ENCODE peak calls at places on chromosomes 1 and 21, in five cellular contexts. Z is lower leg skin; K is psoas muscle; F is activated CD8-positive, alpha-beta T cell treated with anti-CD3 and anti-CD28 coated beads for 36 hours; A is heart left ventricle. P is an unnamed sample.

GRCh38 chr21:40652436-40652835 is 194.5 kb downstream of the DSCAM start:
- DNase-seq in A (no peak), K (no peak), F (no peak), Z (no peak), P (no peak)

GRCh38 chr1:43569175-43569574 is 38.5 kb downstream of the PTPRF start:
- DNase-seq in F (no peak), Z (no peak), A (no peak), K (no peak), P (no peak)

GRCh38 chr1:176460606-176461336 is 2.2 kb upstream of the PAPPA2 start:
- DNase-seq in K (no peak), F (no peak), Z (no peak), A (no peak), P (no peak)

GRCh38 chr1:66503841-66504470 is 30.0 kb upstream of the SGIP1 start:
- DNase-seq in F (peak), K (no peak), A (peak), Z (no peak), P (no peak)

GRCh38 chr1:65069186-65069585 is 78.8 kb upstream of the AK4 start:
- DNase-seq in A (no peak), K (no peak), F (peak), Z (no peak), P (no peak)

GRCh38 chr1:96144636-96145035 is 576.9 kb upstream of the PTBP2 start:
- DNase-seq in A (no peak), Z (no peak), F (no peak), K (no peak), P (no peak)

GRCh38 chr21:45556645-45557601 is 14.7 kb upstream of the SLC19A1 start:
- DNase-seq in K (peak), F (no peak), Z (no peak), A (no peak), P (no peak)

GRCh38 chr21:41370840-41371697 is 9.2 kb downstream of the MX2 start:
- DNase-seq in K (no peak), F (no peak), Z (no peak), A (no peak), P (no peak)

GRCh38 chr21:34761758-34762330 is 93.0 kb downstream of the CLIC6 start:
- DNase-seq in K (no peak), F (no peak), Z (no peak), A (no peak), P (peak)

GRCh38 chr1:157878059-157878458 is 36.5 kb upstream of the CD5L start:
- DNase-seq in A (no peak), Z (no peak), K (no peak), F (no peak), P (no peak)

GRCh38 chr21:45441431-45442255 is 36.7 kb downstream of the COL18A1 start:
- DNase-seq in F (no peak), Z (no peak), K (peak), A (no peak), P (no peak)

DNA sequence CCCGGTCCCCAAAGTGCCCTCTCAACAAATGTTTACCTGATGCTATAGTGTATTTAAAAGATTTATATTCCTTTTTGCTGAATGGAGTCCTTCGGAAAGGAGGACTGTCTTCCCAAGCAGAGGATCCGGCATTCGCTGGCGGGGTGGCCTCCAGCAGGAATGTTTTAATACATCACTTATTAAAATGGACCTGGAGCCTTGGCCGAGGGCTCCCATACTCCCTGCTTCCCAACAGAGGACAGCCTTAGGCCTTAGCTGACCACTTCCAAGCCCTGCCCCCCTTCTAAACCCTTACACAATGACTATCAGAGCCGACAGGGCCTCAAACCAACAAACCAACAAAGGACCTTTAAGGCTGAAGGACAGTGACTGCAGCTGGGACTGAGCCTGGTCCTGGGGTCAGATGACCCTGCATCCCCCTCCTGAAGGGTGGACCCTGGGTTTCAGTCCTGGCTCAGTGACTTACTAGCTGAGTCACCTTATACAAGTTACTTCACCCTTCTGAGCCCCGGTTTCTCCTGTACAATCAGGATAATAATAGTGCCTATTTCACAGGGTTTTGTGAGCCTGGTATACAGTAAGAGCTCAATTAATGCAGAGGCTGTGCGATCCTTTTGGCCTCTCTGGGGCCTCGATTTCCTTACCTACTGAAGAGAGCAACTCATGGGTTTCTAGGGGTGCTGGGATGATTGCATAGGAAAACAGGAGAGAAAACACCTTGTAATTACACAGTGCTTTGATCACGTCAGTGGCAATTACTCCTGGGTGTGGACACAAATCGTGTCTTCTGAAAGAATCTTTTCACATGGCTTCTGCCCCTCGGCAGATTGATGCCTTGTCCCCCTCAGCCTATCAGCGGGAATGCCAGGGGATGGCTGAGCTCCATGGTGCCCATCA is 5.5 kb downstream of the CAMK2N1 start:
- DNase-seq in Z (no peak), F (no peak), A (no peak), K (no peak), P (no peak)
- TF ChIP-seq CTCF in Z (no peak), F (no peak), A (no peak), K (no peak), P (no peak)

GRCh38 chr1:14100444-14100843 is 400.5 kb downstream of the PRDM2 start:
- DNase-seq in A (no peak), F (no peak), K (no peak), Z (no peak), P (no peak)

GRCh38 chr1:14100916-14101315 is 400.9 kb downstream of the PRDM2 start:
- DNase-seq in Z (no peak), F (no peak), A (no peak), K (no peak), P (peak)

GRCh38 chr1:14090062-14090461 is 390.1 kb downstream of the PRDM2 start:
- DNase-seq in K (no peak), A (no peak), Z (no peak), F (no peak), P (no peak)

GRCh38 chr1:14090531-14090930 is 390.5 kb downstream of the PRDM2 start:
- DNase-seq in K (no peak), F (no peak), Z (no peak), A (no peak), P (peak)

GRCh38 chr1:14095001-14095400 is 395.0 kb downstream of the PRDM2 start:
- DNase-seq in K (no peak), A (no peak), F (no peak), Z (no peak), P (peak)
- TF ChIP-seq CTCF in K (no peak), A (no peak), F (peak), Z (no peak), P (peak)

GRCh38 chr1:173868266-173869107 is at the start of gene ZBTB37:
- DNase-seq in A (peak), Z (peak), K (peak), F (peak), P (peak)
- TF ChIP-seq CTCF in A (no peak), Z (no peak), K (no peak), F (no peak), P (no peak)

GRCh38 chr1:193786041-193786440 is 599.6 kb upstream of the B3GALT2 start:
- DNase-seq in K (no peak), F (no peak), Z (no peak), A (no peak), P (no peak)

GRCh38 chr1:193786996-193787546 is 600.7 kb upstream of the B3GALT2 start:
- DNase-seq in F (no peak), A (no peak), K (no peak), Z (no peak), P (no peak)
- TF ChIP-seq CTCF in F (no peak), A (no peak), K (no peak), Z (no peak), P (no peak)

GRCh38 chr1:182839209-182840065 is at the start of gene DHX9:
- DNase-seq in K (peak), F (peak), A (peak), Z (peak), P (peak)
- TF ChIP-seq CTCF in K (peak), F (no peak), A (peak), Z (no peak), P (peak)

DNA sequence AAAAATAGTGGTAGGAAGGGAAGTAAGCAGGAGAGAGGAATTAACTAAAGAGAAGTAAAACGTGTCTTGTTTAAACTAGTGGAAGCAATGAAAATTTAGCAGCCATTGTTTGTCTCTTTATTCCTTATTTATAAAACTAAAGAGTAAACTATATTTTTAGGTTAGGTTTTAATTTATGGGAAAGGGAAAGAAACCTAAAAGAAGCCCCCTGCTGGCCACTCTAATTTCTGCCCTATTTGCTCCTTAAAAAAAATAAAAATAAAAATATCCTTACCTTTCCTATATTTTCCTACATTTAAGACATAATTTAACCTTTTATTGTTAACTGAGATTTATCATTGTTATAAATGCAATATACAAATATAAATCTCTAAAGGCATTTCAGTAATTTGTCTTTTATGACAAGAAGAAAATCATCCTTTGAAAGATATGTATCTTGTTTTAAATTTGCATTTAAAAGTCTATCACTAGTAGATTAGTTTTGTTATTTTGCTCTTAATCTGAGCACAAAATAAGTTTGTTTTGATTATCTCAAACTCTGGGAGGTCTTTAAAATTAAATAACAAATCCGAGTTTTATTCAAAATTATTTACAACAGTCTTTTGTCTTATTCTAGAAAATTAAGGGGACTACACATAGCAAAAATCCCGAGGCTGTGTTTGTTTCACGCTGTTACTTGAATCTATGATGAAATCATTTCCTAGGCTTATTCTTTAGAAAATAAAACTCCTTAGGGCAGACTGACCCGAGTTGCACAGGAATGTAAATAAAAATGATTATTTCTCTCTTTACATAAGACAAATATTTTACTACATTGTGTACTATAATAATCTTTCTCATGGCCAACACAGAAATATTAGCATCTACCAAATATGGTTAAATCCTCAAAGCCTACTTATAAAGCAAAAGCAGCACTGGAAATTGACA is 201.7 kb downstream of the NRIP1 start:
- DNase-seq in A (no peak), F (peak), Z (no peak), K (no peak), P (no peak)
- TF ChIP-seq CTCF in A (peak), F (peak), Z (no peak), K (peak), P (peak)

GRCh38 chr1:163142152-163142551 is 60.6 kb downstream of the RGS5 start:
- DNase-seq in Z (no peak), A (no peak), K (no peak), F (no peak), P (no peak)
- TF ChIP-seq CTCF in Z (no peak), A (no peak), K (no peak), F (no peak), P (no peak)

GRCh38 chr21:26842976-26843911 is 2.0 kb downstream of the ADAMTS1 start:
- DNase-seq in K (peak), A (peak), Z (peak), F (peak), P (peak)
- TF ChIP-seq CTCF in K (peak), A (peak), Z (no peak), F (no peak), P (peak)

P was measured in osteocyte.